ENCODE peak calls at places on chromosome 18, in eight cellular contexts. J is fibroblast of lung, S is tibial artery, D is kidney epithelial cell, C is HCT116, N is heart right ventricle, U is OCI-LY7, A is cardiac muscle cell. E is an unnamed sample.

GRCh38 chr18:44452346-44452745 is 228.3 kb upstream of the SETBP1 start:
- DNase-seq in A (no peak), J (peak; percentile 53), U (no peak), C (no peak), S (no peak), D (no peak), N (no peak), E (no peak)

GRCh38 chr18:74963820-74964446 is 245.0 kb downstream of the PTGR3 start:
- DNase-seq in A (peak; percentile 80), D (no peak), U (peak; percentile 26), J (peak; percentile 76), N (no peak), C (peak; percentile 33), S (no peak), E (peak; percentile 55)

GRCh38 chr18:77983270-77983669 is 733.6 kb downstream of the GALR1 start:
- DNase-seq in N (no peak), U (no peak), C (no peak), A (no peak), J (no peak), S (no peak), D (no peak), E (no peak)

GRCh38 chr18:48410095-48410920 is 1.1 kb upstream of the ZBTB7C start:
- DNase-seq in A (peak; percentile 96), S (peak; percentile 93), D (no peak), C (peak; percentile 67), U (peak; percentile 49), J (peak; percentile 79), N (peak; percentile 94), E (peak; percentile 64)

GRCh38 chr18:36493349-36494281 is 196.1 kb downstream of the FHOD3 start:
- DNase-seq in C (no peak), U (no peak), J (no peak), N (peak; percentile 35), S (peak; percentile 50), A (peak; percentile 59), D (no peak), E (no peak)

GRCh38 chr18:75198046-75198445 is 10.9 kb downstream of the PTGR3 start:
- DNase-seq in C (no peak), U (no peak), D (no peak), A (no peak), S (no peak), J (no peak), N (no peak), E (no peak)

GRCh38 chr18:813405-814071 is 1.5 kb upstream of the YES1 start:
- DNase-seq in D (no peak), U (no peak), S (no peak), J (no peak), N (no peak), C (no peak), A (no peak), E (no peak)

GRCh38 chr18:23534276-23534675 is 31.0 kb downstream of the RMC1 start:
- DNase-seq in J (no peak), U (no peak), A (no peak), N (no peak), D (no peak), S (no peak), C (no peak), E (no peak)

GRCh38 chr18:42114310-42114943 is 159.4 kb downstream of the PIK3C3 start:
- DNase-seq in A (peak; percentile 87), D (peak; percentile 29), C (peak; percentile 38), J (peak; percentile 87), S (peak; percentile 51), U (peak; percentile 46), N (peak; percentile 11), E (peak; percentile 76)

GRCh38 chr18:26635466-26635865 is 87.1 kb upstream of the KCTD1 start:
- DNase-seq in S (no peak), U (no peak), N (no peak), A (no peak), D (no peak), C (no peak), J (no peak), E (no peak)

GRCh38 chr18:70362258-70362657 is 73.4 kb downstream of the SOCS6 start:
- DNase-seq in N (no peak), J (no peak), C (no peak), D (no peak), S (no peak), U (no peak), A (no peak), E (no peak)

GRCh38 chr18:24672165-24672950 is 211.9 kb downstream of the HRH4 start:
- DNase-seq in C (no peak), U (no peak), A (peak; percentile 2), J (peak; percentile 30), N (no peak), D (no peak), S (no peak), E (no peak)

GRCh38 chr18:74476154-74476553 is 19.0 kb upstream of the DIPK1C start:
- DNase-seq in C (no peak), A (peak; percentile 62), U (no peak), J (peak; percentile 13), N (peak; percentile 42), D (no peak), S (no peak), E (peak; percentile 19)

GRCh38 chr18:8362863-8363262 is 246.4 kb upstream of the RAB12 start:
- DNase-seq in A (no peak), N (no peak), U (no peak), C (no peak), J (no peak), S (no peak), D (no peak), E (no peak)

GRCh38 chr18:79406708-79407107 is 11.0 kb downstream of the NFATC1 start:
- DNase-seq in N (no peak), J (no peak), C (no peak), U (no peak), D (no peak), S (no peak), A (no peak), E (no peak)

GRCh38 chr18:79404567-79404910 is 8.8 kb downstream of the NFATC1 start:
- DNase-seq in A (no peak), U (no peak), S (no peak), C (no peak), J (no peak), D (no peak), N (no peak), E (no peak)

GRCh38 chr18:79405781-79406575 is 10.2 kb downstream of the NFATC1 start:
- DNase-seq in C (no peak), D (no peak), S (peak; percentile 64), U (peak; percentile 73), N (peak; percentile 59), A (no peak), J (no peak), E (no peak)

GRCh38 chr18:79403723-79404566 is 8.2 kb downstream of the NFATC1 start:
- DNase-seq in C (no peak), A (no peak), D (no peak), S (no peak), N (no peak), J (no peak), U (no peak), E (no peak)

DNA sequence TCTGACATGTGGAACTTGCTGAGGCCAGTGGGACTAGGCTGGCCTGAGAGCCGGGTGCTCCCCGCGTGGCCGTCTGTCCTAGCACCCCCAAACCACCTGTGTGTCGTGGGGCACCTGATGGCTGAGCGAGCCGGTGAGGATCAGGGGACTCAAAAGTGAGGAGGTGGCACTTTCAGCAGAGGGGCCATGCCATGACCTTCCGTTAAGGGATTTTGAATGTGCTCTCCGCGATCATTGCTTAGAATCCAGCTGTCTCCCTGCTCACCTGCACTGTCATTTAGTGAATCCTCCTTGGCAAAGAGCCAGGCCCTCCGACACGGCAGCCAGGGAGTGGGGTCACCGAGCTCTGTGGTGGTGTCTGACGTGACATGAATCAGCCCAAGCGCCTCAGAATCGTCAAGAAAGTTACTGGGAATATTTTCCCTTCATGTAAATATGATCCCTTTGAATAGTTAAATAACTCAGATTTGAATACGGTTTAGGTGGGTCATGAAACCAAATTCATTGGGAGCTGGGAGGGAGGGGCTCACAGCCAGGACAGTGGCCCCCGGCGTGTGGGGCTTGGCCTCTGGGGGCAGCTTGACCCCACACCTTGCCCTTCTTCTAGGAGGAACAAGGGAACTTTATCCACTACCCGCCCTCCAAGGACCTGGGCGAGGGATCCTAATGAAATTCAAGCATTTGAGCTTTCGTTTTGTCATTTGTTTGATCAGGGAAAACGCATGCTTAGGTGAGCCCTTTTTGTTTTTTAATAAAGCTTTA is 9.5 kb downstream of the NFATC1 start:
- DNase-seq in A (no peak), C (no peak), J (no peak), S (no peak), D (no peak), U (no peak), N (no peak), E (no peak)
- H3K4me3 ChIP-seq in A (no peak overlapping the region), C (no peak overlapping the region), J (no peak overlapping the region), S (no peak overlapping the region), D (no peak overlapping the region), U (peak overlapping the region; percentile 73), N (no peak overlapping the region), E (no peak overlapping the region)

GRCh38 chr18:50578030-50578429 is 18.1 kb downstream of the MAPK4 start:
- DNase-seq in J (no peak), A (no peak), N (no peak), S (no peak), C (no peak), D (no peak), U (peak; percentile 1), E (no peak)
- TF ChIP-seq CTCF in J (no peak), A (no peak), N (no peak), S (no peak), C (no peak), D (no peak), U (no peak), E (no peak)

DNA sequence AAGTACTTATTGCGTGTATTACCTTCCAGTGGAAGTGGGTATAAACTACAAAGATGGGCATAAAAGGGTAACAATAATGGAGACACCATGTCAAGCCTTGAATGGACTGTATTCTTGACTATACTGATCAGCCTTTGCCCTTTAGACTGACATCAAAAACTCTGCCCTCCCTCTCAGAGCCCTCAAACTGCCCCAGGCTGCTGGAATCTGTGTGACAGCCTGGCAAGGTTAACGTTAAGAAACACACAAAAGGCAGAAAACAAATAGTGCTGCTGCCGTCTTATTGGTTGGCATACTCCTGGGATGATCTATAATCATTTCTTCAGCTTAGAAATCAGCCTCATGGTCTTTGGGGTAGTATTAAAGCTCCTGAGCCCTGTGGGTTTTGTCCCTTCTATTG is 338.0 kb downstream of the DCC start:
- DNase-seq in J (no peak), A (no peak), S (no peak), N (no peak), D (no peak), C (no peak), U (no peak), E (no peak)
- H3K4me3 ChIP-seq in J (no peak overlapping the region), A (no peak overlapping the region), S (no peak overlapping the region), N (no peak overlapping the region), D (no peak overlapping the region), C (no peak overlapping the region), U (no peak overlapping the region), E (no peak overlapping the region)

DNA sequence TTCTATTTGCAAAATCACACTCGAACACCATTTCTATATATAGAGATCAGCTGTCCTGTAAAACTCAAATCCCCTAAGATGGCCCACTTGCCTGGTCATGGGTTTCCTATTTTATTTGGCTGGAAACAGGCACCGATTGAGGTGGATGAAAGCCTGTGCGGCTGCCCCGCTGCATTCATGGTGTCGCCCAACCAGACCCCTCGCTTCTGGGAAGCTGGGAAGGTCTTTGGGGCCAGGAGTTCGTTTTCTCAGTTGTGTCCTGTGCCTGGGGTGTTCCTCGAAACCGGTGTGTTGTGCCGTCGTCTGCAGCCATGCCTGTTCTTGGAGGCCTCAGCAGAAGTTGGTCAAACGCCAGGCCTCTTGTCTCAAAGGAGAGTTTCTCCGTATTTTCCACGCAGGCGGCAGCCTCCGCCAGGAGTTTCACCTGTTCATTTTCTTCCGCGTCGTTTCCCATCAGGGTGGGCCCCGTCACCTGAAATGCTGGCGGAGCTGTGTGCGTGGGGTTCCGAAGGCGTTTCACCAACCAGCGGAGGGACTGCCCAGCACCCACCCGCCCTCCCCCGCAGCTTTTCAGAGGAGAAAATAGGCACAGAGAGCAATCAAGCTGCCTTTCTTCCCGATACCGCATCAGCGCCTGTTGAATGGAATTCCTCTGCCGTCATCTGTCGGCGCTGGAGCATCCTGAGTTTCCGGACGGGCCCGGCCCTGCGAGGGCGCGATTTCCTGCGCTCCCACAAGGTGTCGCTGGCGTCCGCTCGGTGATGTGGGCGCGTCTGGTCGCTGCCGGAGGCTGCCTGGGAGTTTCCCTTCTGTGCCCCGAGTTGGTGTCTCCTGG is 17.1 kb upstream of the NFATC1 start:
- DNase-seq in C (no peak), S (peak; percentile 63), U (peak; percentile 53), J (peak; percentile 57), N (peak; percentile 83), A (peak; percentile 80), D (peak; percentile 31), E (peak; percentile 75)
- TF ChIP-seq CTCF in C (peak; percentile 73), S (peak; percentile 98), U (peak; percentile 76), J (peak; percentile 92), N (peak; percentile 99), A (peak; percentile 97), D (peak; percentile 95), E (peak; percentile 98)

E was measured in brain microvascular endothelial cell.